ENCODE peak calls at places on chromosome 16, in six cellular contexts. One of them, this sample, is unnamed.

GRCh38 chr16:53546988-53547391 is 44.0 kb upstream of the AKTIP start:
- DNase-seq in MM.1S: no peak
- DNase-seq in HCT116: peak; percentile 15
- DNase-seq in GM23338: peak; percentile 68
- DNase-seq in hepatocyte: peak; percentile 57
- DNase-seq in PC-3: peak; percentile 22
- DNase-seq in this sample: no peak

GRCh38 chr16:46857261-46857962 is 26.4 kb upstream of the C16orf87 start:
- DNase-seq in PC-3: peak; percentile 44
- DNase-seq in GM23338: peak; percentile 59
- DNase-seq in HCT116: peak; percentile 26
- DNase-seq in hepatocyte: peak; percentile 60
- DNase-seq in MM.1S: peak; percentile 12
- DNase-seq in this sample: peak; percentile 85

GRCh38 chr16:50806099-50807062 is 64.5 kb downstream of the CYLD start:
- DNase-seq in HCT116: peak; percentile 86
- DNase-seq in PC-3: peak; percentile 84
- DNase-seq in MM.1S: peak; percentile 88
- DNase-seq in GM23338: peak; percentile 94
- DNase-seq in hepatocyte: peak; percentile 92
- DNase-seq in this sample: peak; percentile 92

GRCh38 chr16:24102120-24102740 is 153.9 kb upstream of the CACNG3 start:
- DNase-seq in HCT116: no peak
- DNase-seq in GM23338: peak; percentile 61
- DNase-seq in MM.1S: no peak
- DNase-seq in PC-3: no peak
- DNase-seq in hepatocyte: no peak
- DNase-seq in this sample: peak; percentile 0

GRCh38 chr16:51151951-51152663 is 1.0 kb upstream of the SALL1 start:
- DNase-seq in PC-3: no peak
- DNase-seq in GM23338: peak; percentile 88
- DNase-seq in hepatocyte: peak; percentile 85
- DNase-seq in MM.1S: no peak
- DNase-seq in HCT116: no peak
- DNase-seq in this sample: peak; percentile 94

GRCh38 chr16:19393226-19394074 is 24.2 kb upstream of the TMC5 start:
- DNase-seq in GM23338: no peak
- DNase-seq in MM.1S: no peak
- DNase-seq in hepatocyte: peak; percentile 79
- DNase-seq in PC-3: peak; percentile 85
- DNase-seq in HCT116: peak; percentile 89
- DNase-seq in this sample: peak; percentile 40

GRCh38 chr16:12582696-12583095 is 221.0 kb downstream of the CPPED1 start:
- DNase-seq in HCT116: no peak
- DNase-seq in MM.1S: no peak
- DNase-seq in GM23338: no peak
- DNase-seq in PC-3: no peak
- DNase-seq in hepatocyte: no peak
- DNase-seq in this sample: no peak

GRCh38 chr16:11038777-11039176 is 94.4 kb downstream of the CLEC16A start:
- DNase-seq in PC-3: peak; percentile 90
- DNase-seq in MM.1S: no peak
- DNase-seq in HCT116: no peak
- DNase-seq in hepatocyte: no peak
- DNase-seq in GM23338: no peak
- DNase-seq in this sample: no peak

GRCh38 chr16:88733630-88734360 is 27.5 kb downstream of the CTU2 start:
- DNase-seq in hepatocyte: no peak
- DNase-seq in PC-3: no peak
- DNase-seq in GM23338: no peak
- DNase-seq in MM.1S: no peak
- DNase-seq in HCT116: no peak
- DNase-seq in this sample: no peak

GRCh38 chr16:64589836-64590235 is 532.0 kb downstream of the CDH11 start:
- DNase-seq in PC-3: peak; percentile 34
- DNase-seq in hepatocyte: no peak
- DNase-seq in GM23338: no peak
- DNase-seq in HCT116: no peak
- DNase-seq in MM.1S: no peak
- DNase-seq in this sample: peak; percentile 93

GRCh38 chr16:58462997-58463891 is 36.7 kb upstream of the NDRG4 start:
- DNase-seq in MM.1S: no peak
- DNase-seq in PC-3: no peak
- DNase-seq in GM23338: peak; percentile 56
- DNase-seq in hepatocyte: no peak
- DNase-seq in HCT116: no peak
- DNase-seq in this sample: peak; percentile 26

DNA sequence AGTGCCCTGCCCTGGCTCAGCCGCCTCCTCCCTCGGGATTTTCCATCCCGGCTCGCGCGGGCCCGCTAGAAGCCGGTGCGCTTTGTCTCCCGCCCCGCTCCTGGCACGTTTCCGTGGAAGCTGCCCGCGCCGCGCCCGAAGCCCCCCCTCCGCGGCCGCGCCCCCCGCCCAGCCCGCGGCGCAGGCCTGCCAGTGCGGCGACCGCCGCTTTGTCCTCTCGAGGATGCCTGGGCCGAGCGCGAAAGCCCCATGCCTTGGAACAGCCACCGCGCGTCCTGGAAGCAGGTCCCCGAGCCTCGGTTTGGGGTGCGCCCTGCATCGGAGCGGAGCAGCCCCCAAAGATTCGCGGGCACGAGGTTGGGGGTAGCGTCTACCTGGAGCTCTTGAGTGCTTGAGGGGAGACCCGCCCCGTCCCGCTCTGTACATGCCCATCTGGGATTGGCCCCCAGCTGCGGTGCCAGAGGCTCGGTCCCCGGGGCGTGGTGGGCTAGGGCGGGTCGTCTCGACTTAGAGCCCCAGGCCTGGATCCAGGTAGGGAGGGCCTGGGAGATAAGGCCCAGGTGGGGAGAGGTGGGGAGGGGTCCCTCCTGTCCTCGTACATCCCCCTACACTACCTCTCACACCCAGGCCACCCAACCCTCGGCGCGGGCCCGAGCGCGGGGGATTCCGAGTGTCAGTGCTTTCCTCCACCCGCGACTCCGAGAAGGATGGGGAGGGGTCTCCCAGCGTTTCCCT is 1.2 kb downstream of the SMPD3 start:
- DNase-seq in hepatocyte: no peak
- DNase-seq in MM.1S: no peak
- DNase-seq in GM23338: peak; percentile 50
- DNase-seq in HCT116: no peak
- DNase-seq in PC-3: no peak
- DNase-seq in this sample: no peak
- TF ChIP-seq EZH2 in hepatocyte: no peak
- TF ChIP-seq EZH2 in MM.1S: no peak
- TF ChIP-seq EZH2 in GM23338: peak; percentile 27
- TF ChIP-seq EZH2 in HCT116: no peak
- TF ChIP-seq EZH2 in PC-3: no peak
- TF ChIP-seq EZH2 in this sample: no peak

GRCh38 chr16:69496376-69496775 is 69.4 kb upstream of the NFAT5 start:
- DNase-seq in hepatocyte: no peak
- DNase-seq in HCT116: no peak
- DNase-seq in PC-3: no peak
- DNase-seq in MM.1S: no peak
- DNase-seq in GM23338: no peak
- DNase-seq in this sample: no peak

GRCh38 chr16:69494993-69495392 is 70.6 kb downstream of the CYB5B start:
- DNase-seq in hepatocyte: no peak
- DNase-seq in HCT116: peak; percentile 44
- DNase-seq in MM.1S: no peak
- DNase-seq in GM23338: peak; percentile 86
- DNase-seq in PC-3: peak; percentile 3
- DNase-seq in this sample: peak; percentile 37

GRCh38 chr16:69498926-69499325 is 66.8 kb upstream of the NFAT5 start:
- DNase-seq in HCT116: no peak
- DNase-seq in GM23338: no peak
- DNase-seq in PC-3: no peak
- DNase-seq in MM.1S: no peak
- DNase-seq in hepatocyte: no peak
- DNase-seq in this sample: no peak

GRCh38 chr16:69497876-69498596 is 67.7 kb upstream of the NFAT5 start:
- DNase-seq in MM.1S: no peak
- DNase-seq in hepatocyte: no peak
- DNase-seq in PC-3: no peak
- DNase-seq in GM23338: no peak
- DNase-seq in HCT116: no peak
- DNase-seq in this sample: no peak

GRCh38 chr16:69495821-69496220 is 69.9 kb upstream of the NFAT5 start:
- DNase-seq in hepatocyte: no peak
- DNase-seq in GM23338: no peak
- DNase-seq in HCT116: no peak
- DNase-seq in PC-3: no peak
- DNase-seq in MM.1S: no peak
- DNase-seq in this sample: no peak
- H3K9me2 ChIP-seq in hepatocyte: no peaks in the 10 kb centered on the region
- H3K9me2 ChIP-seq in GM23338: no peaks in the 10 kb centered on the region
- H3K9me2 ChIP-seq in HCT116: no peaks in the 10 kb centered on the region
- H3K9me2 ChIP-seq in PC-3: no peaks in the 10 kb centered on the region
- H3K9me2 ChIP-seq in MM.1S: no peaks in the 10 kb centered on the region
- H3K9me2 ChIP-seq in this sample: no peaks in the 10 kb centered on the region

DNA sequence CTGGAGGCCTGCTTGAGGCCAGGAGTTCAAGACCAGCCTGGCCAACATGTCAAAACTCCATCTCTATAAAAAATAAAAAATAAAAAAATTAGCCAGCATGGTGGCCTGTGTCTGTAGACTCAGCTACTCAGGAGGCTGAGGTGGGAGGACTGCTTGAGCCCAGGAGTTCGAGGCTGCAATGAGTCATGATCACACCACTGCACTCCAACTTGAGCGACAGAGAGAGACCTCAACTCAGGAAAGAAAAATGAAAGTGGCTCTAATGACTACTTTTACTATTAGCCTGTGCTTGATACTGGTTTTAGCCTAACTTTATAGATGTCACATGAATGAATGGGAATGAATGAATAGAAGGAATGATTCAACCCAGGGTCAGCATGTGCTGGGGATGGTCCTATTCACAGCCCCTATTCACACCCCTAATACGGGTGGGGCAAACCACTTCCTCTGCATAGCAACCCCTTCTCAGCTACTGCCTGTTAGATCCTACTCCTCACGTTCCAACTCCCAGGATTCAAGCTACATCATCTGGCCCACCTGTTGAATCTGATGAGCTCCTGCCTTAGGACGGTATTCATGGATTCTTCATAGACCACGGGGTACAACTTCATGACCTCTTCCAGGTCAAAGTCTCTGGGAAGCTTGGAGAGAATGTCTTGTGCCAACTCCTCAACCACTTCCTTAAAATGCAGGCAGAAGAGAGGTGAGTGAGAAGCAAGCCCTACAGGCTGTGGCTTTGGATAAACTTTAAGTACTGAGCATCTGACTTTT is 40.5 kb downstream of the LYRM1 start:
- DNase-seq in GM23338: no peak
- DNase-seq in MM.1S: no peak
- DNase-seq in hepatocyte: no peak
- DNase-seq in PC-3: peak; percentile 2
- DNase-seq in HCT116: no peak
- DNase-seq in this sample: no peak
- TF ChIP-seq EZH2phosphoT487 in GM23338: no peak
- TF ChIP-seq EZH2phosphoT487 in MM.1S: no peak
- TF ChIP-seq EZH2phosphoT487 in hepatocyte: no peak
- TF ChIP-seq EZH2phosphoT487 in PC-3: no peak
- TF ChIP-seq EZH2phosphoT487 in HCT116: no peak
- TF ChIP-seq EZH2phosphoT487 in this sample: no peak

GRCh38 chr16:66549284-66550131 is at the start of gene TK2:
- DNase-seq in HCT116: no peak
- DNase-seq in MM.1S: peak; percentile 65
- DNase-seq in hepatocyte: peak; percentile 87
- DNase-seq in PC-3: peak; percentile 30
- DNase-seq in GM23338: peak; percentile 84
- DNase-seq in this sample: peak; percentile 91
- TF ChIP-seq EZH2 in HCT116: no peak
- TF ChIP-seq EZH2 in MM.1S: no peak
- TF ChIP-seq EZH2 in hepatocyte: no peak
- TF ChIP-seq EZH2 in PC-3: no peak
- TF ChIP-seq EZH2 in GM23338: no peak
- TF ChIP-seq EZH2 in this sample: no peak

GRCh38 chr16:78005881-78006280 is 16.5 kb upstream of the CLEC3A start:
- DNase-seq in PC-3: no peak
- DNase-seq in HCT116: peak; percentile 16
- DNase-seq in hepatocyte: no peak
- DNase-seq in GM23338: peak; percentile 85
- DNase-seq in MM.1S: no peak
- DNase-seq in this sample: peak; percentile 7
- H3K9me2 ChIP-seq in PC-3: no peaks in the 10 kb centered on the region
- H3K9me2 ChIP-seq in HCT116: no peaks in the 10 kb centered on the region
- H3K9me2 ChIP-seq in hepatocyte: no peaks in the 10 kb centered on the region
- H3K9me2 ChIP-seq in GM23338: no peaks in the 10 kb centered on the region
- H3K9me2 ChIP-seq in MM.1S: no peaks in the 10 kb centered on the region
- H3K9me2 ChIP-seq in this sample: no peaks in the 10 kb centered on the region

DNA sequence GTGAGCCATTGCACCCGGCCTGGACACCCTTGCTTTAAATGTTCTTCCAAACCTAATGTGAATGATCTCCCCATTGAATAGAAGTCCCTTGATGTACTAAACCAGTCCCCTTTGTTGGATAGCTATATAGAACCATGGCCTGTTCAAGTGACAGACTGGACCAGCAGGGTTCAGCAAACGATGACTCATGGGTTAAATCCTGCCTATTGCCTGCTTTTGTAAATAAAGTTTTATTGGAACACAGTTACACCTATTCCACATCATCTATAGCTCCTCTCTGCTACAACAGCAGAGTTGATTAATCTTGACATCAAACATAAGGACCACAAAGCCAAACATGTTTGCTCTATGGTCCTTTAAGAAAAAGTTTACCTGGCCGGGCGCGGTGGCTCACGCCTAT is 56.1 kb downstream of the CRISPLD2 start:
- DNase-seq in GM23338: no peak
- DNase-seq in PC-3: no peak
- DNase-seq in MM.1S: no peak
- DNase-seq in hepatocyte: no peak
- DNase-seq in HCT116: no peak
- DNase-seq in this sample: no peak
- TF ChIP-seq EZH2phosphoT487 in GM23338: no peak
- TF ChIP-seq EZH2phosphoT487 in PC-3: no peak
- TF ChIP-seq EZH2phosphoT487 in MM.1S: no peak
- TF ChIP-seq EZH2phosphoT487 in hepatocyte: no peak
- TF ChIP-seq EZH2phosphoT487 in HCT116: no peak
- TF ChIP-seq EZH2phosphoT487 in this sample: no peak